ENCODE peak calls at places on chromosome 16, in six cellular contexts. One of them, this sample, is unnamed. For H3K4me1, the result is how much of the 10 kb centered on the place peaks cover.

GRCh38 chr16:88713568-88714419 is 7.5 kb downstream of the CTU2 start:
- DNase-seq in effector memory CD4-positive, alpha-beta T cell: no peak
- DNase-seq in iPS DF 6.9: no peak
- DNase-seq in adrenal gland: no peak
- DNase-seq in NT2/D1: no peak
- DNase-seq in Peyer's patch: no peak
- DNase-seq in this sample: no peak

GRCh38 chr16:75096730-75097129 is 19.9 kb downstream of the LDHD start:
- DNase-seq in effector memory CD4-positive, alpha-beta T cell: no peak
- DNase-seq in iPS DF 6.9: peak
- DNase-seq in adrenal gland: no peak
- DNase-seq in NT2/D1: no peak
- DNase-seq in Peyer's patch: no peak
- DNase-seq in this sample: peak

GRCh38 chr16:85708338-85708737 is 19.6 kb upstream of the GINS2 start:
- DNase-seq in effector memory CD4-positive, alpha-beta T cell: no peak
- DNase-seq in iPS DF 6.9: no peak
- DNase-seq in adrenal gland: no peak
- DNase-seq in NT2/D1: no peak
- DNase-seq in Peyer's patch: no peak
- DNase-seq in this sample: no peak

GRCh38 chr16:20647736-20648135 is 49.7 kb downstream of the ACSM1 start:
- DNase-seq in effector memory CD4-positive, alpha-beta T cell: no peak
- DNase-seq in iPS DF 6.9: no peak
- DNase-seq in adrenal gland: no peak
- DNase-seq in NT2/D1: no peak
- DNase-seq in Peyer's patch: no peak
- DNase-seq in this sample: no peak

GRCh38 chr16:28204211-28204610 is 7.6 kb downstream of the XPO6 start:
- DNase-seq in effector memory CD4-positive, alpha-beta T cell: no peak
- DNase-seq in iPS DF 6.9: no peak
- DNase-seq in adrenal gland: no peak
- DNase-seq in NT2/D1: no peak
- DNase-seq in Peyer's patch: no peak
- DNase-seq in this sample: no peak

GRCh38 chr16:63192969-63193368 is 1156.7 kb upstream of the CDH8 start:
- DNase-seq in effector memory CD4-positive, alpha-beta T cell: no peak
- DNase-seq in iPS DF 6.9: no peak
- DNase-seq in adrenal gland: no peak
- DNase-seq in NT2/D1: no peak
- DNase-seq in Peyer's patch: no peak
- DNase-seq in this sample: no peak

GRCh38 chr16:80387308-80387921 is 153.4 kb upstream of the DYNLRB2 start:
- DNase-seq in effector memory CD4-positive, alpha-beta T cell: no peak
- DNase-seq in iPS DF 6.9: no peak
- DNase-seq in adrenal gland: no peak
- DNase-seq in NT2/D1: no peak
- DNase-seq in Peyer's patch: no peak
- DNase-seq in this sample: no peak

GRCh38 chr16:53949716-53950410 is 245.9 kb downstream of the FTO start:
- DNase-seq in effector memory CD4-positive, alpha-beta T cell: no peak
- DNase-seq in iPS DF 6.9: no peak
- DNase-seq in adrenal gland: no peak
- DNase-seq in NT2/D1: no peak
- DNase-seq in Peyer's patch: no peak
- DNase-seq in this sample: no peak

GRCh38 chr16:81460075-81460474 is 15.5 kb downstream of the CMIP start:
- DNase-seq in effector memory CD4-positive, alpha-beta T cell: no peak
- DNase-seq in iPS DF 6.9: no peak
- DNase-seq in adrenal gland: no peak
- DNase-seq in NT2/D1: no peak
- DNase-seq in Peyer's patch: no peak
- DNase-seq in this sample: no peak

GRCh38 chr16:88195911-88196465 is 186.8 kb upstream of the ZNF469 start:
- DNase-seq in effector memory CD4-positive, alpha-beta T cell: no peak
- DNase-seq in iPS DF 6.9: no peak
- DNase-seq in adrenal gland: no peak
- DNase-seq in NT2/D1: no peak
- DNase-seq in Peyer's patch: no peak
- DNase-seq in this sample: no peak

GRCh38 chr16:49634235-49635008 is 221.5 kb downstream of the ZNF423 start:
- DNase-seq in effector memory CD4-positive, alpha-beta T cell: no peak
- DNase-seq in iPS DF 6.9: no peak
- DNase-seq in adrenal gland: no peak
- DNase-seq in NT2/D1: no peak
- DNase-seq in Peyer's patch: no peak
- DNase-seq in this sample: no peak

GRCh38 chr16:89350701-89351380 is 133.3 kb downstream of the ZNF778 start:
- DNase-seq in effector memory CD4-positive, alpha-beta T cell: no peak
- DNase-seq in iPS DF 6.9: no peak
- DNase-seq in adrenal gland: no peak
- DNase-seq in NT2/D1: no peak
- DNase-seq in Peyer's patch: no peak
- DNase-seq in this sample: no peak

GRCh38 chr16:12406840-12407690 is 396.6 kb downstream of the CPPED1 start:
- DNase-seq in effector memory CD4-positive, alpha-beta T cell: no peak
- DNase-seq in iPS DF 6.9: no peak
- DNase-seq in adrenal gland: no peak
- DNase-seq in NT2/D1: no peak
- DNase-seq in Peyer's patch: no peak
- DNase-seq in this sample: no peak

GRCh38 chr16:3364774-3365427 is 9.2 kb downstream of the OR2C1 start:
- DNase-seq in effector memory CD4-positive, alpha-beta T cell: peak
- DNase-seq in iPS DF 6.9: no peak
- DNase-seq in adrenal gland: peak
- DNase-seq in NT2/D1: peak
- DNase-seq in Peyer's patch: peak
- DNase-seq in this sample: peak

GRCh38 chr16:66359012-66359411 is 7.5 kb upstream of the CDH5 start:
- DNase-seq in effector memory CD4-positive, alpha-beta T cell: no peak
- DNase-seq in iPS DF 6.9: no peak
- DNase-seq in adrenal gland: no peak
- DNase-seq in NT2/D1: no peak
- DNase-seq in Peyer's patch: no peak
- DNase-seq in this sample: no peak

GRCh38 chr16:2942045-2942444 is 22.0 kb upstream of the KREMEN2 start:
- DNase-seq in effector memory CD4-positive, alpha-beta T cell: no peak
- DNase-seq in iPS DF 6.9: no peak
- DNase-seq in adrenal gland: no peak
- DNase-seq in NT2/D1: no peak
- DNase-seq in Peyer's patch: no peak
- DNase-seq in this sample: no peak

GRCh38 chr16:80940069-80940856 is 66.4 kb downstream of the CMC2 start:
- DNase-seq in effector memory CD4-positive, alpha-beta T cell: no peak
- DNase-seq in iPS DF 6.9: no peak
- DNase-seq in adrenal gland: no peak
- DNase-seq in NT2/D1: no peak
- DNase-seq in Peyer's patch: no peak
- DNase-seq in this sample: no peak

GRCh38 chr16:29824589-29825144 is 4.4 kb downstream of the MVP start:
- DNase-seq in effector memory CD4-positive, alpha-beta T cell: no peak
- DNase-seq in iPS DF 6.9: no peak
- DNase-seq in adrenal gland: peak
- DNase-seq in NT2/D1: no peak
- DNase-seq in Peyer's patch: no peak
- DNase-seq in this sample: no peak
- H3K4me1 ChIP-seq in effector memory CD4-positive, alpha-beta T cell: half or more
- H3K4me1 ChIP-seq in iPS DF 6.9: under half
- H3K4me1 ChIP-seq in adrenal gland: half or more
- H3K4me1 ChIP-seq in NT2/D1: under half
- H3K4me1 ChIP-seq in Peyer's patch: under half
- H3K4me1 ChIP-seq in this sample: under half

GRCh38 chr16:48378836-48379235 is 6.4 kb downstream of the SIAH1 start:
- DNase-seq in effector memory CD4-positive, alpha-beta T cell: no peak
- DNase-seq in iPS DF 6.9: no peak
- DNase-seq in adrenal gland: no peak
- DNase-seq in NT2/D1: no peak
- DNase-seq in Peyer's patch: no peak
- DNase-seq in this sample: no peak
- H3K4me1 ChIP-seq in effector memory CD4-positive, alpha-beta T cell: under half
- H3K4me1 ChIP-seq in iPS DF 6.9: under half
- H3K4me1 ChIP-seq in adrenal gland: half or more
- H3K4me1 ChIP-seq in NT2/D1: under half
- H3K4me1 ChIP-seq in Peyer's patch: under half
- H3K4me1 ChIP-seq in this sample: under half

DNA sequence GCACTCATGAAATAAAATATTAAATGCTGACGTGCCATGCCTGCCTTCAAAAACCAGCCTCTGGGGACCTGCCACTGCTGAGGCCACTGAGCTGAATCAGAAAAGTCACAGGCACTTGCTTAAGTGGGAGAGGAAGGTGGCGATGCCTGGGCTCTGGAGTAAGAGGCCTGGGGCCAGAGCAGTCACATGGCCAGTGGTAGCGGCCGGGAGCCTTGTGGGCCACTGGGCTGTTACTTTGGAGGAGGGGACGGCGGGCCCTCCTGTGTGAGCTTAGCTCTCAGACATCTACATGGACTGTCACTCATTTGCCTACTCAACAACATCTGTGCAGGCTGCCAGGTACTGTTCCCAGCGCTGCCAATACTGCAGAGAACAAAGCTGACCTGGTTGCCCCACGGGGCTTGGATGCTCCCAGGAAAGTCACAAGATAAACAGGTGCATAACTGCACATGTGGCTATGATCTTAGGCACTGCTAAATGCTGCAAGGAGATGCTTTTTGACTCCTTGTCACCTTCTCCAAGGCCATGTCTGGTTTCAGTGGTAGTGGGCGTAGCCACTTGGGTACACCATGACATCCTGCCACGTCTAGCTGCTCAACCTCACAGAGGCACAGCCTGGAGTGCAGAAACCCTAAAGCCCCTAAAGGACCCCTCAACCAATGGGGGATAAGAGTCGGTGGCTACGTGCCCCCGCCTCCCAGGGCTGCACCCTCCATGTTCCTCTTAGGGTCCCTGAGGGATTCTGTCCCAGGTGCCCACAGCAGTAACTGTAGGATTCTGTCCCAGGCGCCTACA is 11.6 kb downstream of the COTL1 start:
- DNase-seq in effector memory CD4-positive, alpha-beta T cell: no peak
- DNase-seq in iPS DF 6.9: no peak
- DNase-seq in adrenal gland: no peak
- DNase-seq in NT2/D1: no peak
- DNase-seq in Peyer's patch: peak
- DNase-seq in this sample: no peak
- H3K4me1 ChIP-seq in effector memory CD4-positive, alpha-beta T cell: half or more
- H3K4me1 ChIP-seq in iPS DF 6.9: under half
- H3K4me1 ChIP-seq in adrenal gland: under half
- H3K4me1 ChIP-seq in NT2/D1: under half
- H3K4me1 ChIP-seq in Peyer's patch: under half
- H3K4me1 ChIP-seq in this sample: under half

DNA sequence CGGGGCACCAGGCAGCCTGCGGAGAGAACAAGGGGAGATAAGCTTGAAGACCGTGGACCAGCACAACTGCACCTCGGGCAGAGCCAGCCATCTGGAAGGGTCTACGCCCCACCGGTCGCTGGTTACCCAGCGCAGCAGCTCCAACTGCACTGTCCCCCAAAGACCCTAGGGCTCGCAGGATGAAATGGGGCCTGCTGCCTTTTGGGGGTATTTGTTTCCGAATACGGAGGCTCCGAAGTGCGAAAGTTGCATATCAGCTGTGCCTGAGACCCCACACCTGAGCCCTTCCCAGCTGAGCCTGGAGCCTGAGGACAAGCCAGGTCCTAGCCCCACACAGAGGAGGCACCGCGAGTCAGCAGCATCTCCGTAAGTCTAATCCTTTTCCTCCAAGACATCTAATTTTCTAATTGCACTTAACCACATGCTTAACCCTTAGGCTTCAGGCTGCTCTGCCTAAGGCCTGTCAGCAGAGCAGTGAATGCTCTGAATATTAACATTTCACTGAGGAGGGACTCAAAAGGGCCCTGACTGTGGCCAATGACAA is 4.0 kb downstream of the KIFC3 start:
- DNase-seq in effector memory CD4-positive, alpha-beta T cell: no peak
- DNase-seq in iPS DF 6.9: no peak
- DNase-seq in adrenal gland: no peak
- DNase-seq in NT2/D1: no peak
- DNase-seq in Peyer's patch: no peak
- DNase-seq in this sample: peak
- H3K4me1 ChIP-seq in effector memory CD4-positive, alpha-beta T cell: under half
- H3K4me1 ChIP-seq in iPS DF 6.9: under half
- H3K4me1 ChIP-seq in adrenal gland: under half
- H3K4me1 ChIP-seq in NT2/D1: under half
- H3K4me1 ChIP-seq in Peyer's patch: under half
- H3K4me1 ChIP-seq in this sample: under half

DNA sequence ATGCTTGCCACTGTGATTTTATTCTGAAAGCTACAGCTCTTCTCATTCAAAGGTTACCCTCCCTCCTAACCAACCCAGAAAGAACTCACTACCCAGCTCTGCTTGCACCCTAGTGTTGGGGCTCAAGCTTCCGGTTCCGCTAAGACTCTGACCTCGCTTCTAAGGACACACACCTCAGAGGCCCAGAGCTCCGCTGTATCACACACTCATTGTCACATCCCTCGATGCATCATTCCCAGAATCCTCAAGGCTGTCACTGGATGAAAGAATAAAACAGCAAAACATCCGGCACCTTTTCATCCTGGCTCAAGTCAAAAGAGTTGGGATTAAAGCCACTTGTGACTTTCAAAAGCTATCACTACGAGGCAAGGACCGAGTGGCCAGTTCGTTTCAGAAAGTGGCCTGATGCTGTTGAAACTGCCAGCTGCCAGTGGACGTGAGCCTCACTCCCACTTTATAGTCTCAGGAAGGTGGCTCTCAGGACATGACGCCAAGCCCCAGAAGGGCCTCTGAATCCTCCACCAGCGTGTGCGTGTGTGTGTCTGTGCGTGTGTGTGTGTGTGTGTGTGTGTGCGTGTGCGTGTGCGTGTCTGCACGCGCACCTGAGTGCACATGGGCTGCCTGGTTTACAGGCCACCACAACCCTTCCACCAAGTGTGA is 29.0 kb downstream of the ZFHX3 start:
- DNase-seq in effector memory CD4-positive, alpha-beta T cell: no peak
- DNase-seq in iPS DF 6.9: no peak
- DNase-seq in adrenal gland: peak
- DNase-seq in NT2/D1: no peak
- DNase-seq in Peyer's patch: peak
- DNase-seq in this sample: no peak
- H3K4me1 ChIP-seq in effector memory CD4-positive, alpha-beta T cell: under half
- H3K4me1 ChIP-seq in iPS DF 6.9: under half
- H3K4me1 ChIP-seq in adrenal gland: half or more
- H3K4me1 ChIP-seq in NT2/D1: under half
- H3K4me1 ChIP-seq in Peyer's patch: under half
- H3K4me1 ChIP-seq in this sample: under half